ENCODE peak calls at places on chromosomes 2 and 18, in nine cellular contexts. L, E, W, C, D, X, N, T and R are unnamed samples.

GRCh38 chr2:220282221-220282620 is 654.8 kb downstream of the SLC4A3 start:
- DNase-seq in L (no peak), E (no peak), W (no peak), C (no peak), D (no peak), X (no peak), N (peak), T (no peak), R (no peak)

GRCh38 chr2:238963164-238963969 is 115.5 kb downstream of the TWIST2 start:
- DNase-seq in L (peak), E (no peak), W (no peak), C (no peak), D (no peak), X (no peak), N (no peak), T (no peak), R (no peak)

GRCh38 chr2:5846881-5847280 is 154.7 kb downstream of the SOX11 start:
- DNase-seq in L (no peak), E (no peak), W (no peak), C (no peak), D (no peak), X (no peak), N (no peak), T (no peak), R (no peak)

GRCh38 chr2:86673976-86674670 is 46.0 kb upstream of the RMND5A start:
- DNase-seq in L (peak), E (no peak), W (no peak), C (no peak), D (no peak), X (no peak), N (no peak), T (no peak), R (no peak)

GRCh38 chr2:200471324-200471848 is 38.5 kb downstream of the KCTD18 start:
- DNase-seq in L (peak), E (peak), W (no peak), C (no peak), D (no peak), X (peak), N (peak), T (no peak), R (no peak)

GRCh38 chr2:12787891-12788783 is 71.4 kb downstream of the TRIB2 start:
- DNase-seq in L (peak), E (no peak), W (no peak), C (no peak), D (no peak), X (no peak), N (peak), T (no peak), R (no peak)

GRCh38 chr2:232641153-232641845 is 7.9 kb downstream of the EFHD1 start:
- DNase-seq in L (no peak), E (no peak), W (no peak), C (no peak), D (no peak), X (no peak), N (no peak), T (no peak), R (no peak)

GRCh38 chr2:121196132-121196848 is 88.7 kb downstream of the TFCP2L1 start:
- DNase-seq in L (no peak), E (no peak), W (no peak), C (no peak), D (peak), X (no peak), N (no peak), T (no peak), R (peak)

GRCh38 chr2:12987246-12987645 is 270.5 kb downstream of the TRIB2 start:
- DNase-seq in L (no peak), E (no peak), W (no peak), C (no peak), D (no peak), X (no peak), N (no peak), T (no peak), R (no peak)

GRCh38 chr2:189982777-189983394 is 79.6 kb downstream of the MSTN start:
- DNase-seq in L (peak), E (peak), W (no peak), C (no peak), D (no peak), X (no peak), N (peak), T (no peak), R (no peak)

GRCh38 chr2:129827251-129827894 is 152.1 kb upstream of the RAB6C start:
- DNase-seq in L (no peak), E (no peak), W (no peak), C (no peak), D (no peak), X (no peak), N (no peak), T (no peak), R (no peak)

GRCh38 chr2:179331066-179331465 is 66.4 kb upstream of the SESTD1 start:
- DNase-seq in L (no peak), E (no peak), W (no peak), C (no peak), D (no peak), X (no peak), N (no peak), T (no peak), R (no peak)

GRCh38 chr2:206255003-206255402 is 19.5 kb upstream of the ZDBF2 start:
- DNase-seq in L (no peak), E (no peak), W (no peak), C (no peak), D (no peak), X (no peak), N (no peak), T (no peak), R (no peak)
- TF ChIP-seq CTCF in L (no peak), E (no peak), W (no peak), C (no peak), D (no peak), X (no peak), N (no peak), T (no peak), R (no peak)

GRCh38 chr2:231187736-231188505 is 10.5 kb upstream of the ARMC9 start:
- DNase-seq in L (peak), E (no peak), W (no peak), C (no peak), D (no peak), X (no peak), N (no peak), T (no peak), R (no peak)
- TF ChIP-seq CTCF in L (no peak), E (no peak), W (no peak), C (no peak), D (no peak), X (no peak), N (no peak), T (no peak), R (no peak)

DNA sequence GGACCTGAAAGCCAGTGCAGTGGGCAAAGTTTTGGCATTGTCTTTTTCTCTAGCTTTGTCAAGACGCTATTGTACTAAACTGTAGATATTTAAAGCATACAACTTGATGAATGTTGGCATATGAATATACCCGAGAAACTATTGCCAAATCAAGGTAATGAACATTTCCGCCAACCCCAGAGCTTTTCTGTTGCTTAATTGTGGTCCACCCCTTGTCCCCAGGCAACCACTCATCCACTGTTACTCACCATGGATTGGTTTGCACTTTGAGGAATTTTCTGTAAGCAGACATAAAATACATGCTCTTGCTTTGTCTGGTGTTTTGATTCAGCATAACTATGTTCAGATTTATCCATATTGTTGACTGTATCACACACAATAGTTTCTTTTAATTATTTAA is 688.4 kb downstream of the ADCYAP1 start:
- DNase-seq in L (no peak), E (no peak), W (no peak), C (no peak), D (no peak), X (no peak), N (no peak), T (no peak), R (no peak)
- TF ChIP-seq CTCF in L (no peak), E (no peak), W (no peak), C (no peak), D (no peak), X (no peak), N (no peak), T (no peak), R (no peak)

DNA sequence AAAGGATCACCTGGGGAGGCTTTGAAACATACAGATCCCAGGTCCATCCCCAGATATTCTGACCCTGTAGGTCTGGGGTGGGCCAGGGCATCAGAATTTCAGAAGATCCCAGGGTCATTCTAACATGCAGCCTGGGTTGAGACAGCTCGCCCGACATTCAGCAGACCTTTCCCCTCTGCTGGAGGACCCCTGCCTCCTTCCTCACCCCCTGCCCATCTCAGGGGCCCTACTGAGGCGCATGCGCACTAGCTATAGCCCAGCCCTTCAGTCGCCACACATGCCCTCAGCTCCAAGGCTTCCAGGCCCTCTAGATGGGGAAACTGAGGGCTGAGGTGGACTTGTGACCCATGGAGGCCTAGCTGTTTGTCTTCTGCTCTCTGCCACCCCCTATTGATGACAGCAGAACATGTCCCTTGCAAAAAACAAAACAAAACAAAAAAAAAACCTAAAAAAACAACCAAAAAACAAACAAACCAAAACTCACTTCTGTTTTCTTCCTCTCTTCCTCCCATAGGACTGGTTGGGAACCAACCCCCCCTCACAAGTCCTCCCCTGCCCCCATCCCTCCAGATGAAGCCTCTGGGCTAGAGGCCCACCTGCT is 91.3 kb downstream of the ZBTB7C start:
- DNase-seq in L (no peak), E (no peak), W (no peak), C (no peak), D (no peak), X (no peak), N (no peak), T (no peak), R (no peak)
- TF ChIP-seq CTCF in L (no peak), E (no peak), W (no peak), C (peak), D (no peak), X (peak), N (peak), T (no peak), R (peak)